ENCODE peak calls at places on chromosomes 13 and 19, in seven cellular contexts. One of them, this sample, is unnamed.

GRCh38 chr13:44155422-44156293 is 218.0 kb upstream of the SERP2 start:
- DNase-seq in GM12864: no peak
- DNase-seq in Peyer's patch: peak; percentile 60
- DNase-seq in cardiac fibroblast: peak; percentile 35
- DNase-seq in left ventricle myocardium inferior: peak; percentile 46
- DNase-seq in psoas muscle: peak; percentile 70
- DNase-seq in mucosa of descending colon: peak; percentile 61
- DNase-seq in this sample: peak; percentile 65

GRCh38 chr13:22106058-22106457 is 435.2 kb downstream of the FGF9 start:
- DNase-seq in psoas muscle: no peak
- DNase-seq in mucosa of descending colon: no peak
- DNase-seq in cardiac fibroblast: no peak
- DNase-seq in GM12864: no peak
- DNase-seq in left ventricle myocardium inferior: no peak
- DNase-seq in Peyer's patch: no peak
- DNase-seq in this sample: no peak

GRCh38 chr13:51764184-51765141 is 39.5 kb downstream of the DHRS12 start:
- DNase-seq in cardiac fibroblast: peak; percentile 71
- DNase-seq in GM12864: peak; percentile 41
- DNase-seq in psoas muscle: peak; percentile 84
- DNase-seq in left ventricle myocardium inferior: peak; percentile 77
- DNase-seq in mucosa of descending colon: peak; percentile 60
- DNase-seq in Peyer's patch: peak; percentile 59
- DNase-seq in this sample: peak; percentile 81

GRCh38 chr19:4064073-4064550 is 2.6 kb downstream of the ZBTB7A start:
- DNase-seq in Peyer's patch: peak; percentile 66
- DNase-seq in GM12864: no peak
- DNase-seq in left ventricle myocardium inferior: no peak
- DNase-seq in cardiac fibroblast: peak; percentile 35
- DNase-seq in mucosa of descending colon: no peak
- DNase-seq in psoas muscle: peak; percentile 72
- DNase-seq in this sample: peak; percentile 52

GRCh38 chr19:1481224-1481892 is 2.3 kb upstream of the C19orf25 start:
- DNase-seq in left ventricle myocardium inferior: no peak
- DNase-seq in cardiac fibroblast: no peak
- DNase-seq in GM12864: no peak
- DNase-seq in psoas muscle: peak; percentile 54
- DNase-seq in mucosa of descending colon: peak; percentile 28
- DNase-seq in Peyer's patch: no peak
- DNase-seq in this sample: no peak

GRCh38 chr19:45645631-45646344 is 6.6 kb upstream of the EML2 start:
- DNase-seq in Peyer's patch: peak; percentile 73
- DNase-seq in psoas muscle: peak; percentile 86
- DNase-seq in cardiac fibroblast: peak; percentile 89
- DNase-seq in left ventricle myocardium inferior: peak; percentile 82
- DNase-seq in GM12864: peak; percentile 73
- DNase-seq in mucosa of descending colon: peak; percentile 83
- DNase-seq in this sample: peak; percentile 98

GRCh38 chr13:73222627-73223026 is 163.8 kb downstream of the KLF5 start:
- DNase-seq in mucosa of descending colon: no peak
- DNase-seq in cardiac fibroblast: no peak
- DNase-seq in GM12864: no peak
- DNase-seq in psoas muscle: no peak
- DNase-seq in left ventricle myocardium inferior: no peak
- DNase-seq in Peyer's patch: no peak
- DNase-seq in this sample: no peak

GRCh38 chr13:111573362-111573761 is 252.9 kb downstream of the TEX29 start:
- DNase-seq in Peyer's patch: no peak
- DNase-seq in left ventricle myocardium inferior: no peak
- DNase-seq in mucosa of descending colon: no peak
- DNase-seq in GM12864: no peak
- DNase-seq in cardiac fibroblast: no peak
- DNase-seq in psoas muscle: no peak
- DNase-seq in this sample: no peak

GRCh38 chr13:113948034-113948742 is 25.7 kb downstream of the C13orf46 start:
- DNase-seq in mucosa of descending colon: peak; percentile 19
- DNase-seq in psoas muscle: peak; percentile 38
- DNase-seq in GM12864: no peak
- DNase-seq in cardiac fibroblast: peak; percentile 10
- DNase-seq in Peyer's patch: no peak
- DNase-seq in left ventricle myocardium inferior: peak; percentile 8
- DNase-seq in this sample: no peak

GRCh38 chr19:35756373-35757230 is at the start of gene HSPB6:
- DNase-seq in mucosa of descending colon: peak; percentile 62
- DNase-seq in left ventricle myocardium inferior: peak; percentile 80
- DNase-seq in psoas muscle: peak; percentile 92
- DNase-seq in cardiac fibroblast: peak; percentile 83
- DNase-seq in Peyer's patch: peak; percentile 50
- DNase-seq in GM12864: no peak
- DNase-seq in this sample: peak; percentile 86

GRCh38 chr13:59112375-59112774 is 1051.4 kb downstream of the DIAPH3 start:
- DNase-seq in Peyer's patch: no peak
- DNase-seq in GM12864: no peak
- DNase-seq in left ventricle myocardium inferior: no peak
- DNase-seq in psoas muscle: no peak
- DNase-seq in mucosa of descending colon: no peak
- DNase-seq in cardiac fibroblast: peak; percentile 98
- DNase-seq in this sample: peak; percentile 99

GRCh38 chr19:44745887-44746600 is 2.5 kb upstream of the BCL3 start:
- DNase-seq in cardiac fibroblast: no peak
- DNase-seq in mucosa of descending colon: no peak
- DNase-seq in Peyer's patch: no peak
- DNase-seq in left ventricle myocardium inferior: no peak
- DNase-seq in GM12864: no peak
- DNase-seq in psoas muscle: no peak
- DNase-seq in this sample: no peak

GRCh38 chr13:112113355-112113754 is 46.4 kb downstream of the SOX1 start:
- DNase-seq in psoas muscle: no peak
- DNase-seq in GM12864: no peak
- DNase-seq in left ventricle myocardium inferior: no peak
- DNase-seq in cardiac fibroblast: no peak
- DNase-seq in Peyer's patch: no peak
- DNase-seq in mucosa of descending colon: no peak
- DNase-seq in this sample: no peak

GRCh38 chr13:94121686-94122085 is 357.8 kb downstream of the DCT start:
- DNase-seq in Peyer's patch: no peak
- DNase-seq in mucosa of descending colon: no peak
- DNase-seq in psoas muscle: no peak
- DNase-seq in cardiac fibroblast: peak; percentile 45
- DNase-seq in GM12864: no peak
- DNase-seq in left ventricle myocardium inferior: no peak
- DNase-seq in this sample: peak; percentile 88

GRCh38 chr13:35797244-35797643 is 320.8 kb upstream of the MAB21L1 start:
- DNase-seq in Peyer's patch: no peak
- DNase-seq in GM12864: no peak
- DNase-seq in psoas muscle: no peak
- DNase-seq in mucosa of descending colon: no peak
- DNase-seq in left ventricle myocardium inferior: no peak
- DNase-seq in cardiac fibroblast: no peak
- DNase-seq in this sample: no peak

GRCh38 chr19:4396949-4397783 is 3.2 kb downstream of the SH3GL1 start:
- DNase-seq in mucosa of descending colon: no peak
- DNase-seq in cardiac fibroblast: no peak
- DNase-seq in Peyer's patch: no peak
- DNase-seq in left ventricle myocardium inferior: no peak
- DNase-seq in GM12864: no peak
- DNase-seq in psoas muscle: no peak
- DNase-seq in this sample: no peak

GRCh38 chr13:51453308-51453958 is 597 bp upstream of the INTS6 start:
- DNase-seq in GM12864: peak; percentile 36
- DNase-seq in psoas muscle: peak; percentile 93
- DNase-seq in Peyer's patch: peak; percentile 94
- DNase-seq in cardiac fibroblast: no peak
- DNase-seq in mucosa of descending colon: peak; percentile 93
- DNase-seq in left ventricle myocardium inferior: peak; percentile 88
- DNase-seq in this sample: no peak

GRCh38 chr13:36329355-36329754 is 16.8 kb downstream of the SPART start:
- DNase-seq in Peyer's patch: no peak
- DNase-seq in psoas muscle: no peak
- DNase-seq in mucosa of descending colon: no peak
- DNase-seq in GM12864: no peak
- DNase-seq in cardiac fibroblast: peak; percentile 47
- DNase-seq in left ventricle myocardium inferior: no peak
- DNase-seq in this sample: peak; percentile 76

GRCh38 chr13:101149735-101150380 is 266.4 kb downstream of the NALCN start:
- DNase-seq in psoas muscle: no peak
- DNase-seq in Peyer's patch: no peak
- DNase-seq in cardiac fibroblast: peak; percentile 70
- DNase-seq in GM12864: no peak
- DNase-seq in left ventricle myocardium inferior: no peak
- DNase-seq in mucosa of descending colon: no peak
- DNase-seq in this sample: peak; percentile 84

GRCh38 chr13:81540777-81541176 is 1199.9 kb upstream of the SPRY2 start:
- DNase-seq in Peyer's patch: no peak
- DNase-seq in psoas muscle: no peak
- DNase-seq in left ventricle myocardium inferior: no peak
- DNase-seq in cardiac fibroblast: peak; percentile 6
- DNase-seq in mucosa of descending colon: no peak
- DNase-seq in GM12864: no peak
- DNase-seq in this sample: peak; percentile 53

GRCh38 chr13:73661687-73662425 is 472.3 kb downstream of the KLF12 start:
- DNase-seq in cardiac fibroblast: no peak
- DNase-seq in mucosa of descending colon: peak; percentile 32
- DNase-seq in Peyer's patch: no peak
- DNase-seq in psoas muscle: no peak
- DNase-seq in left ventricle myocardium inferior: no peak
- DNase-seq in GM12864: no peak
- DNase-seq in this sample: no peak

GRCh38 chr13:74273591-74273990 is 139.4 kb upstream of the KLF12 start:
- DNase-seq in Peyer's patch: no peak
- DNase-seq in psoas muscle: no peak
- DNase-seq in mucosa of descending colon: no peak
- DNase-seq in left ventricle myocardium inferior: no peak
- DNase-seq in GM12864: no peak
- DNase-seq in cardiac fibroblast: no peak
- DNase-seq in this sample: no peak

GRCh38 chr19:31391518-31391917 is 42.3 kb upstream of the TSHZ3 start:
- DNase-seq in cardiac fibroblast: no peak
- DNase-seq in GM12864: no peak
- DNase-seq in psoas muscle: no peak
- DNase-seq in left ventricle myocardium inferior: no peak
- DNase-seq in Peyer's patch: no peak
- DNase-seq in mucosa of descending colon: no peak
- DNase-seq in this sample: no peak

GRCh38 chr19:33393286-33394005 is 19.9 kb downstream of the CEBPG start:
- DNase-seq in mucosa of descending colon: peak; percentile 31
- DNase-seq in cardiac fibroblast: no peak
- DNase-seq in GM12864: no peak
- DNase-seq in left ventricle myocardium inferior: peak; percentile 16
- DNase-seq in psoas muscle: peak; percentile 52
- DNase-seq in Peyer's patch: peak; percentile 52
- DNase-seq in this sample: no peak
- H3K4me3 ChIP-seq in mucosa of descending colon: no peak overlapping the region
- H3K4me3 ChIP-seq in cardiac fibroblast: no peak overlapping the region
- H3K4me3 ChIP-seq in GM12864: no peak overlapping the region
- H3K4me3 ChIP-seq in left ventricle myocardium inferior: no peak overlapping the region
- H3K4me3 ChIP-seq in psoas muscle: no peak overlapping the region
- H3K4me3 ChIP-seq in Peyer's patch: no peak overlapping the region
- H3K4me3 ChIP-seq in this sample: no peak overlapping the region

GRCh38 chr19:15249560-15249874 is 17.3 kb upstream of the EPHX3 start:
- DNase-seq in GM12864: no peak
- DNase-seq in mucosa of descending colon: no peak
- DNase-seq in cardiac fibroblast: no peak
- DNase-seq in left ventricle myocardium inferior: no peak
- DNase-seq in Peyer's patch: no peak
- DNase-seq in psoas muscle: no peak
- DNase-seq in this sample: no peak

GRCh38 chr19:15248106-15248505 is 15.9 kb upstream of the EPHX3 start:
- DNase-seq in GM12864: no peak
- DNase-seq in psoas muscle: no peak
- DNase-seq in cardiac fibroblast: peak; percentile 52
- DNase-seq in mucosa of descending colon: no peak
- DNase-seq in left ventricle myocardium inferior: no peak
- DNase-seq in Peyer's patch: no peak
- DNase-seq in this sample: no peak

GRCh38 chr19:15247107-15248014 is 15.1 kb upstream of the EPHX3 start:
- DNase-seq in Peyer's patch: no peak
- DNase-seq in mucosa of descending colon: no peak
- DNase-seq in psoas muscle: no peak
- DNase-seq in GM12864: no peak
- DNase-seq in cardiac fibroblast: no peak
- DNase-seq in left ventricle myocardium inferior: no peak
- DNase-seq in this sample: peak; percentile 17

GRCh38 chr19:15249912-15250634 is 17.8 kb upstream of the EPHX3 start:
- DNase-seq in psoas muscle: peak; percentile 82
- DNase-seq in cardiac fibroblast: peak; percentile 92
- DNase-seq in mucosa of descending colon: no peak
- DNase-seq in GM12864: no peak
- DNase-seq in left ventricle myocardium inferior: peak; percentile 65
- DNase-seq in Peyer's patch: no peak
- DNase-seq in this sample: peak; percentile 95

GRCh38 chr19:15248648-15249559 is 16.7 kb upstream of the EPHX3 start:
- DNase-seq in GM12864: no peak
- DNase-seq in Peyer's patch: peak; percentile 83
- DNase-seq in cardiac fibroblast: peak; percentile 94
- DNase-seq in left ventricle myocardium inferior: peak; percentile 89
- DNase-seq in mucosa of descending colon: peak; percentile 71
- DNase-seq in psoas muscle: peak; percentile 94
- DNase-seq in this sample: peak; percentile 92
- TF ChIP-seq CTCF in GM12864: no peak
- TF ChIP-seq CTCF in Peyer's patch: no peak
- TF ChIP-seq CTCF in cardiac fibroblast: no peak
- TF ChIP-seq CTCF in left ventricle myocardium inferior: no peak
- TF ChIP-seq CTCF in mucosa of descending colon: no peak
- TF ChIP-seq CTCF in psoas muscle: no peak
- TF ChIP-seq CTCF in this sample: peak; percentile 11

GRCh38 chr13:99969934-99970760 is 1.4 kb downstream of the ZIC5 start:
- DNase-seq in Peyer's patch: no peak
- DNase-seq in GM12864: no peak
- DNase-seq in cardiac fibroblast: no peak
- DNase-seq in left ventricle myocardium inferior: no peak
- DNase-seq in psoas muscle: no peak
- DNase-seq in mucosa of descending colon: no peak
- DNase-seq in this sample: peak; percentile 72
- H3K4me3 ChIP-seq in Peyer's patch: peak overlapping the region; percentile 45
- H3K4me3 ChIP-seq in GM12864: peak overlapping the region; percentile 15
- H3K4me3 ChIP-seq in cardiac fibroblast: no peak overlapping the region
- H3K4me3 ChIP-seq in left ventricle myocardium inferior: peak overlapping the region; percentile 58
- H3K4me3 ChIP-seq in psoas muscle: peak overlapping the region; percentile 54
- H3K4me3 ChIP-seq in mucosa of descending colon: no peak overlapping the region
- H3K4me3 ChIP-seq in this sample: peak overlapping the region; percentile 69

GRCh38 chr13:66099825-66100224 is 1130.3 kb downstream of the PCDH9 start:
- DNase-seq in cardiac fibroblast: no peak
- DNase-seq in left ventricle myocardium inferior: no peak
- DNase-seq in psoas muscle: no peak
- DNase-seq in mucosa of descending colon: no peak
- DNase-seq in GM12864: no peak
- DNase-seq in Peyer's patch: no peak
- DNase-seq in this sample: no peak

GRCh38 chr13:66106246-66106645 is 1123.9 kb downstream of the PCDH9 start:
- DNase-seq in mucosa of descending colon: no peak
- DNase-seq in GM12864: no peak
- DNase-seq in cardiac fibroblast: no peak
- DNase-seq in psoas muscle: no peak
- DNase-seq in left ventricle myocardium inferior: no peak
- DNase-seq in Peyer's patch: no peak
- DNase-seq in this sample: no peak

DNA sequence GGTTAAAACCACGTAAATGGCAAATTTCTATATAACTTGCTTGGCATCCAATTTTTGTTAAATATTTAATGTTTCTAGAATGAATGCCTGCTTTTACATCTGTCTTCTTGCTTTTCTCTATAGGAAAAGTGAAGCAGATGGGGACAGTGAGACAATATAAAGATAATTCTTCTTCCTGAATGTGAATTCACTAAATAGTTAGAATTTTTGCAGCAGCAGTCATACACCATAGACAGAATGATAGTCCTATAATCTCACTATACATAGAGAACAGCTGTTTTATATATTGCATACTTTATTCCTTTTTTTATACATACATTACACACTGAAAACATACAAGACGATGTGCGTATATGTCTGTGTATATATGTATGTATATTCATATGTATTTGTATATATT is 1127.3 kb downstream of the PCDH9 start:
- DNase-seq in GM12864: no peak
- DNase-seq in left ventricle myocardium inferior: no peak
- DNase-seq in mucosa of descending colon: no peak
- DNase-seq in cardiac fibroblast: peak; percentile 34
- DNase-seq in psoas muscle: no peak
- DNase-seq in Peyer's patch: no peak
- DNase-seq in this sample: peak; percentile 52
- TF ChIP-seq CTCF in GM12864: no peak
- TF ChIP-seq CTCF in left ventricle myocardium inferior: no peak
- TF ChIP-seq CTCF in mucosa of descending colon: no peak
- TF ChIP-seq CTCF in cardiac fibroblast: no peak
- TF ChIP-seq CTCF in psoas muscle: no peak
- TF ChIP-seq CTCF in Peyer's patch: no peak
- TF ChIP-seq CTCF in this sample: no peak

This sample was measured in choroid plexus epithelial cell.